ENCODE peak calls at places on chromosomes 12 and 14, in five cellular contexts. Y is H1, T is K562, O is WTC11, M is HCT116. V is an unnamed sample.

GRCh38 chr12:41188058-41188840 is at the start of gene PDZRN4:
- DNase-seq in M (no peak), O (peak), Y (no peak), T (no peak), V (no peak)

GRCh38 chr14:99001241-99001640 is 270.8 kb downstream of the BCL11B start:
- DNase-seq in M (no peak), T (no peak), O (no peak), Y (no peak), V (no peak)

GRCh38 chr14:57009585-57010515 is 199.6 kb upstream of the OTX2 start:
- DNase-seq in T (peak), Y (no peak), O (no peak), M (no peak), V (no peak)

GRCh38 chr14:65470404-65470880 is 57.9 kb downstream of the FUT8 start:
- DNase-seq in T (no peak), M (no peak), O (peak), Y (no peak), V (no peak)

GRCh38 chr14:31252865-31253264 is 45.3 kb upstream of the HECTD1 start:
- DNase-seq in T (no peak), O (no peak), M (no peak), Y (no peak), V (no peak)

GRCh38 chr14:22387776-22388241 is 201.2 kb downstream of the DAD1 start:
- DNase-seq in M (no peak), T (no peak), O (no peak), Y (no peak), V (no peak)

GRCh38 chr12:113700943-113701342 is 229.3 kb upstream of the LHX5 start:
- DNase-seq in Y (peak), O (peak), M (no peak), T (no peak), V (no peak)

GRCh38 chr14:85531141-85531593 is 1.2 kb downstream of the FLRT2 start:
- DNase-seq in Y (no peak), T (no peak), M (no peak), O (peak), V (no peak)

GRCh38 chr14:35261774-35262173 is 30.4 kb upstream of the PSMA6 start:
- DNase-seq in T (no peak), O (no peak), Y (no peak), M (no peak), V (no peak)

GRCh38 chr14:75318353-75318752 is 39.7 kb downstream of the FOS start:
- DNase-seq in O (no peak), T (no peak), M (no peak), Y (no peak), V (no peak)

GRCh38 chr14:92501891-92502351 is 11.7 kb upstream of the RIN3 start:
- DNase-seq in T (no peak), M (no peak), O (no peak), Y (no peak), V (no peak)

GRCh38 chr12:123839826-123840225 is 77.7 kb downstream of the DNAH10 start:
- DNase-seq in O (no peak), T (no peak), Y (no peak), M (no peak), V (peak)

GRCh38 chr14:84254205-84254788 is 1275.6 kb upstream of the FLRT2 start:
- DNase-seq in O (no peak), M (no peak), Y (no peak), T (no peak), V (no peak)

GRCh38 chr14:91310620-91311283 is 66.2 kb upstream of the GPR68 start:
- DNase-seq in T (no peak), O (no peak), M (no peak), Y (no peak), V (no peak)

GRCh38 chr12:96220902-96221301 is 26.7 kb downstream of the ELK3 start:
- DNase-seq in Y (no peak), T (no peak), O (no peak), M (no peak), V (no peak)

GRCh38 chr14:94126800-94127199 is 2.6 kb downstream of the IFI27L2 start:
- DNase-seq in T (no peak), M (no peak), Y (no peak), O (no peak), V (no peak)

GRCh38 chr14:94125659-94126418 is 3.6 kb downstream of the IFI27L2 start:
- DNase-seq in T (no peak), O (no peak), Y (no peak), M (no peak), V (no peak)

GRCh38 chr14:94126419-94126677 is 3.1 kb downstream of the IFI27L2 start:
- DNase-seq in M (no peak), Y (no peak), O (no peak), T (no peak), V (no peak)

GRCh38 chr14:94128216-94128839 is 1.1 kb downstream of the IFI27L2 start:
- DNase-seq in Y (no peak), O (no peak), T (no peak), M (no peak), V (no peak)

GRCh38 chr14:94127330-94127729 is 2.1 kb downstream of the IFI27L2 start:
- DNase-seq in O (no peak), Y (no peak), T (no peak), M (no peak), V (no peak)
- TF ChIP-seq ATF3 in O (no peak), Y (no peak), T (no peak), M (no peak), V (no peak)

GRCh38 chr12:60980558-60980957 is 1279.6 kb upstream of the USP15 start:
- DNase-seq in O (no peak), Y (peak), M (no peak), T (no peak), V (no peak)

GRCh38 chr12:60981473-60981872 is 1278.7 kb upstream of the USP15 start:
- DNase-seq in M (no peak), T (no peak), Y (no peak), O (no peak), V (no peak)

GRCh38 chr12:60977966-60978365 is 1282.2 kb upstream of the USP15 start:
- DNase-seq in M (no peak), T (no peak), O (peak), Y (peak), V (no peak)
- TF ChIP-seq ATF3 in M (no peak), T (no peak), O (no peak), Y (no peak), V (no peak)

GRCh38 chr14:67749341-67750110 is 47.8 kb downstream of the RDH12 start:
- DNase-seq in M (no peak), T (no peak), Y (no peak), O (no peak), V (no peak)
- TF ChIP-seq ATF3 in M (no peak), T (no peak), Y (no peak), O (no peak), V (no peak)

DNA sequence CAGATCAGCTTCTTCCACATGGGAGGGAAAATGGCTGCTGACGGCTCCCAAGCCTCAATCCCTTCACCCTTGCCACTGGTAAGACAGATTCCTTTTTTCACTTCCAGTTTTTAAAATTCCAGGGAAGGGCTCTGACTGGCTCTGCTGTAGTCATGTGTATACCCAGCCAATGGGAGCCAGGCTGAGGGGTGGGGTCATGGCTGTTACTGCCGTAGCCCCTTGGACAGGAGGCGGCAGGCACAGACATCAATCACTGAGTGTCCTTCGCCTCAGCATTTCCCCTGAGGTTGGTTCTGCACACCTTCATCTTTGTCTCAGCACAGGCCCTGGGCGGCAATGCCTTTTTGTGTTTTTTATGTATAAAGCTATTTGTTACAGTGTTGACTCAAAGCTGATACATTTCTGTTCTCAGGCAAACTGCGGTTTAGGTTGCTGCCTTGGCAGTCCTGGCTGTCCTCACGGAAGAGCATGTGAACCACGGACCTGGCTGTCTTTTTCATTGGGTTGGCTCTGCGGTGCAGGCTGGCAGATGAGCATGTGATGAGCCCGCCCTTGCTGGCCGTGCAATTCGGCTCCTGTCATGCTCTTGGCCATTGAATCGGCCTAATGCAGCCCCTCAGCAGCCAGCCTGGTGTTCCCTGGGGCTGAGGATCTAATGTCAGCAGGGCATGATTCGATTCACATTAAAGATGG is 74.3 kb downstream of the PPM1A start:
- DNase-seq in M (no peak), O (no peak), T (peak), Y (no peak), V (no peak)
- TF ChIP-seq ATF3 in M (no peak), O (no peak), T (no peak), Y (no peak), V (no peak)

DNA sequence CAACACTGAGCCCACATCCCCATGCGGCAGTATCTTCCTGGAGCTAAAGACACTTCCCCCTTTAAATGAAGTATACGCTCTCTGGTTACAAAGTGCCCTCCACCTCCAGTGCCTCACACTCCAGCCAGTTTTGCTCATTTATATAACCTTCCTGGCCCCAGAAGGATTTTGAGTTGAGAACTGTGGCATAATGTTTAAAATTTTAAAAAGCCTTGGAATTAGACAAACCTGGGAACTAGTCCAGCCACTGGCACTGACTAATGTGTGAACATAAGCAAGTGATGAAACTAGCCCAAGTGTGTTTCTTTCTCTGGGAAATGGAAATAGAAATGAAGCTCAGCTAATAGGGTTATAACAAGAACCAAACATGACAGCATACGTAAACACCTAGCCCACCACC is 723.7 kb upstream of the USP15 start:
- DNase-seq in M (no peak), O (no peak), Y (no peak), T (no peak), V (no peak)
- TF ChIP-seq ATF3 in M (no peak), O (no peak), Y (no peak), T (no peak), V (no peak)

GRCh38 chr14:71714225-71714624 is 218.0 kb upstream of the RGS6 start:
- DNase-seq in M (no peak), Y (no peak), T (no peak), O (no peak), V (no peak)
- TF ChIP-seq ATF3 in M (no peak), Y (no peak), T (no peak), O (no peak), V (no peak)

GRCh38 chr12:52352951-52353350 is 14.3 kb downstream of the KRT85 start:
- DNase-seq in Y (no peak), O (no peak), M (no peak), T (no peak), V (no peak)

GRCh38 chr12:52350021-52350620 is 17.2 kb downstream of the KRT85 start:
- DNase-seq in T (no peak), O (no peak), Y (no peak), M (no peak), V (no peak)

GRCh38 chr12:52350786-52351185 is 16.5 kb downstream of the KRT85 start:
- DNase-seq in M (no peak), O (no peak), T (no peak), Y (no peak), V (no peak)

GRCh38 chr12:52349196-52349595 is 18.1 kb downstream of the KRT85 start:
- DNase-seq in O (no peak), T (no peak), Y (no peak), M (no peak), V (no peak)

DNA sequence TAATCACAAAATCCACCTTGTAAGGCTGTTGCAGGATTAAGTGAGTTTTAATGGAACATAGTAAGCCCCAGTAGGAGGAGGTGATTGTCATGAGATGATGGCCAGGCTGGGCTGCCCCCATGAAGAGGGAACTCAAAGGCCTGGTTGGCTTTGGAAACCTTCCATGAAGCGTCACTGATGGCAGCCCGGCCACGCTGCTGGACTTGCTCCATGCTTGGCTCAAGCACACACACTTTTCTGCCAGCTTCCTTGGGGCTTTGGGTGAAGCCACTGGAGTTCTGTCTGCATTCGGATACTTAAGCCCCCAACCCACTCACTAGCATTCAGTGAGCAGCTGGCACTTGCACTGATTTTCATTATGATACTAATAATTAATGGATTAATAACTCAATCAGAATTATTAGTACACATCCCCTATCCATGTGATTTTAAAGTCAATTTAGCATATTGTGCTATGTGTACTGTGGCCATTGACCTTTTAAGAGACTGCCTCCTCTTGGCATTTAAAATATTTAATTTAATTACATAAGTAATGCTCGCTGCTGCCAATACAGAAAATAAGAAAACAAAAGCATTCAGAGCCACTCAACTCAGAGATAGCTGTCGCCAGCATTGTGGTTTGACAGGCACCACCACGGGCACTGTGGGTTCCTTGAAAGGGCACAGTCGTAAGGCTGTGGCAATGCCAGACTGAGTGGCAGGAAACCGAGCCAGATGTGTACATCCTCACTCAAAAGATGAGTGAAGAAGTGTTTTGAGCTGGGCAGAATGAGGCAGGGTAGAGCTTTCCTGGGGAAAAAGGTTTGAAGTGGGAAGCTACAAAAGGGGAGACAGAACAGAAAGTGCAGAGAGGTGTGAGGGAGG is 15.9 kb downstream of the KRT85 start:
- DNase-seq in M (no peak), O (no peak), Y (no peak), T (no peak), V (no peak)
- TF ChIP-seq ATF3 in M (no peak), O (no peak), Y (no peak), T (no peak), V (no peak)

GRCh38 chr14:67579636-67580035 is 20.4 kb downstream of the PIGH start:
- DNase-seq in T (no peak), Y (no peak), O (no peak), M (no peak), V (no peak)
- TF ChIP-seq ATF3 in T (no peak), Y (no peak), O (no peak), M (no peak), V (no peak)